ENCODE peak calls at places on chromosomes 2 and 18, in five cellular contexts. C is stimulated activated CD8-positive, alpha-beta memory T cell treated with anti-CD3 and anti-CD28 coated beads, Interleukin-2, amount 100 ng/mL, for 48 hours; J is GM12891; T is frontal cortex; U is psoas muscle. D is an unnamed sample.

GRCh38 chr2:230893881-230894781 is 29.4 kb downstream of the ITM2C start:
- DNase-seq in C (no peak), J (no peak), T (no peak), U (no peak), D (peak)

GRCh38 chr18:7488571-7488970 is 78.5 kb upstream of the PTPRM start:
- DNase-seq in C (no peak), J (no peak), T (no peak), U (no peak), D (no peak)

GRCh38 chr18:69787825-69788547 is 159.7 kb downstream of the CD226 start:
- DNase-seq in C (no peak), J (no peak), T (no peak), U (no peak), D (no peak)

GRCh38 chr18:36096955-36097354 is 29.6 kb upstream of the RPRD1A start:
- DNase-seq in C (no peak), J (no peak), T (no peak), U (no peak), D (no peak)

GRCh38 chr18:48580782-48581181 is 42.0 kb downstream of the CTIF start:
- DNase-seq in C (no peak), J (no peak), T (no peak), U (peak), D (no peak)

GRCh38 chr2:85995648-85996529 is 107.1 kb upstream of the ST3GAL5 start:
- DNase-seq in C (no peak), J (no peak), T (no peak), U (no peak), D (no peak)

GRCh38 chr2:178860551-178860950 is 53.3 kb upstream of the TTN start:
- DNase-seq in C (no peak), J (no peak), T (no peak), U (peak), D (no peak)

GRCh38 chr18:13019301-13019700 is 28.1 kb downstream of the CEP192 start:
- DNase-seq in C (no peak), J (no peak), T (no peak), U (no peak), D (no peak)

GRCh38 chr2:60366178-60366577 is 187.3 kb downstream of the BCL11A start:
- DNase-seq in C (no peak), J (no peak), T (no peak), U (no peak), D (no peak)

GRCh38 chr2:199527071-199527470 is 69.3 kb upstream of the SATB2 start:
- DNase-seq in C (no peak), J (no peak), T (no peak), U (no peak), D (no peak)

GRCh38 chr2:106104332-106105062 is 89.6 kb downstream of the UXS1 start:
- DNase-seq in C (no peak), J (peak), T (peak), U (no peak), D (peak)